ENCODE peak calls at places on chromosomes 16 and 17, in six cellular contexts. L is heart left ventricle, A is left cardiac atrium, E is iPS-NIHi11, H is left ventricle myocardium inferior, P is T-helper 22 cell. O is an unnamed sample.

GRCh38 chr16:23941963-23942564 is 106.3 kb downstream of the PRKCB start:
- DNase-seq in P (no peak), L (no peak), A (no peak), E (no peak), H (no peak), O (no peak)

GRCh38 chr17:69733171-69734014 is 318.9 kb downstream of the MAP2K6 start:
- DNase-seq in A (no peak), P (no peak), L (peak; percentile 19), E (no peak), H (peak; percentile 22), O (no peak)

GRCh38 chr17:58538801-58539410 is 24.5 kb upstream of the MTMR4 start:
- DNase-seq in P (no peak), E (no peak), H (no peak), L (no peak), A (no peak), O (no peak)

GRCh38 chr16:88737298-88738166 is 31.2 kb downstream of the CTU2 start:
- DNase-seq in A (peak; percentile 76), P (peak; percentile 51), L (peak; percentile 74), E (peak; percentile 97), H (peak; percentile 71), O (no peak)

GRCh38 chr17:9401434-9401833 is 174.2 kb downstream of the STX8 start:
- DNase-seq in P (no peak), E (peak; percentile 41), A (no peak), H (no peak), L (no peak), O (no peak)

GRCh38 chr17:80025140-80025539 is 10.5 kb downstream of the TBC1D16 start:
- DNase-seq in E (peak; percentile 66), A (no peak), P (no peak), L (no peak), H (no peak), O (no peak)

GRCh38 chr16:24731722-24732419 is 2.4 kb downstream of the TNRC6A start:
- DNase-seq in A (peak; percentile 59), P (no peak), H (peak; percentile 55), L (peak; percentile 67), E (no peak), O (no peak)

GRCh38 chr16:68072038-68072695 is 13.0 kb upstream of the NFATC3 start:
- DNase-seq in A (peak; percentile 50), E (no peak), L (no peak), P (no peak), H (no peak), O (no peak)

GRCh38 chr17:43665038-43665386 is 3.3 kb upstream of the MEOX1 start:
- DNase-seq in P (no peak), E (peak; percentile 64), L (peak; percentile 66), A (no peak), H (peak; percentile 41), O (no peak)

GRCh38 chr17:2611627-2612026 is 18.2 kb downstream of the PAFAH1B1 start:
- DNase-seq in L (no peak), H (no peak), A (no peak), E (no peak), P (no peak), O (no peak)

GRCh38 chr16:87618216-87618615 is 15.9 kb downstream of the JPH3 start:
- DNase-seq in E (no peak), P (no peak), A (no peak), H (no peak), L (no peak), O (no peak)

GRCh38 chr17:19003543-19003965 is 1.0 kb downstream of the FAM83G start:
- DNase-seq in L (no peak), E (no peak), H (no peak), P (no peak), A (no peak), O (no peak)

GRCh38 chr16:1037023-1037933 is 35.3 kb upstream of the SSTR5 start:
- DNase-seq in H (no peak), A (no peak), L (no peak), E (no peak), P (no peak), O (no peak)

GRCh38 chr17:44219126-44219635 is 294 bp downstream of the UBTF start:
- DNase-seq in P (peak; percentile 56), A (peak; percentile 80), L (peak; percentile 70), H (peak; percentile 72), E (peak; percentile 71), O (no peak)

GRCh38 chr16:66930189-66930588 is 4.0 kb downstream of the CIAO2B start:
- DNase-seq in L (no peak), P (no peak), A (peak; percentile 74), E (no peak), H (no peak), O (no peak)

GRCh38 chr17:59903455-59903854 is 10.5 kb downstream of the RPS6KB1 start:
- DNase-seq in L (no peak), P (no peak), E (no peak), H (no peak), A (no peak), O (no peak)

GRCh38 chr16:63038563-63039131 is 1002.4 kb upstream of the CDH8 start:
- DNase-seq in L (no peak), E (no peak), A (no peak), P (no peak), H (no peak), O (no peak)